ENCODE peak calls at places on chromosomes 11 and 22, in seven cellular contexts. S is fibroblast of villous mesenchyme, A is progenitor cell of endocrine pancreas, F is MCF 10A, Q is left ventricle myocardium inferior, H is Panc1, M is osteocyte. N is an unnamed sample.

GRCh38 chr11:45436118-45436517 is 150.0 kb upstream of the SYT13 start:
- DNase-seq in A (no peak), Q (no peak), M (no peak), F (no peak), H (no peak), S (no peak), N (no peak)

GRCh38 chr11:71182791-71183556 is 69.4 kb downstream of the SHANK2 start:
- DNase-seq in H (no peak), S (no peak), A (no peak), Q (no peak), M (no peak), F (no peak), N (no peak)

GRCh38 chr11:114925591-114925990 is 247.3 kb downstream of the NXPE2 start:
- DNase-seq in H (no peak), A (no peak), S (no peak), M (no peak), F (no peak), Q (no peak), N (no peak)

GRCh38 chr22:22479116-22479515 is 29.4 kb downstream of the ZNF280B start:
- DNase-seq in H (no peak), S (no peak), F (no peak), A (no peak), M (no peak), Q (no peak), N (no peak)

GRCh38 chr11:111833524-111833923 is 37.9 kb downstream of the ALG9 start:
- DNase-seq in F (no peak), A (no peak), S (peak), Q (no peak), M (no peak), H (no peak), N (no peak)

GRCh38 chr22:39205344-39206021 is 39.3 kb downstream of the PDGFB start:
- DNase-seq in H (no peak), A (no peak), M (no peak), S (peak), Q (no peak), F (peak), N (no peak)

GRCh38 chr11:33801821-33802413 is 27.6 kb upstream of the FBXO3 start:
- DNase-seq in A (no peak), M (no peak), S (no peak), Q (no peak), F (no peak), H (no peak), N (no peak)

GRCh38 chr11:11306855-11307254 is 46.2 kb downstream of the CSNK2A3 start:
- DNase-seq in F (no peak), Q (no peak), M (no peak), S (no peak), H (no peak), A (no peak), N (no peak)

GRCh38 chr22:30297276-30298004 is 8.1 kb upstream of the CASTOR1 start:
- DNase-seq in S (no peak), H (no peak), Q (no peak), M (no peak), A (no peak), F (no peak), N (no peak)

GRCh38 chr11:79236541-79236971 is 204.3 kb downstream of the TENM4 start:
- DNase-seq in Q (no peak), S (peak), F (peak), H (no peak), M (no peak), A (no peak), N (no peak)

GRCh38 chr11:4071828-4072421 is 22.7 kb upstream of the RRM1 start:
- DNase-seq in H (no peak), A (no peak), M (no peak), F (no peak), S (peak), Q (no peak), N (no peak)

GRCh38 chr11:17098632-17099031 is 21.2 kb upstream of the RPS13 start:
- DNase-seq in M (no peak), Q (no peak), A (no peak), S (peak), H (no peak), F (no peak), N (no peak)

GRCh38 chr11:65412271-65413076 is 10.1 kb upstream of the NEAT1 start:
- DNase-seq in H (no peak), M (no peak), A (no peak), S (no peak), Q (peak), F (no peak), N (no peak)

GRCh38 chr22:17359501-17359900 is 9.8 kb upstream of the CECR2 start:
- DNase-seq in H (no peak), A (no peak), Q (no peak), M (no peak), F (no peak), S (no peak), N (no peak)

GRCh38 chr11:65417221-65417701 is 5.3 kb upstream of the NEAT1 start:
- DNase-seq in A (no peak), S (peak), F (no peak), H (no peak), M (peak), Q (peak), N (no peak)

GRCh38 chr11:103920449-103920848 is 116.0 kb upstream of the DDI1 start:
- DNase-seq in S (peak), H (no peak), M (no peak), Q (no peak), A (no peak), F (no peak), N (no peak)

GRCh38 chr22:18994780-18995711 is 59.0 kb upstream of the PRODH start:
- DNase-seq in A (no peak), M (peak), Q (no peak), F (no peak), H (no peak), S (no peak), N (no peak)

GRCh38 chr11:94583885-94584500 is 16.8 kb downstream of the PIWIL4 start:
- DNase-seq in S (peak), M (no peak), H (no peak), F (peak), A (no peak), Q (no peak), N (no peak)

GRCh38 chr22:46587492-46588278 is 32.5 kb upstream of the GRAMD4 start:
- DNase-seq in F (no peak), M (no peak), Q (peak), A (no peak), S (no peak), H (no peak), N (no peak)

GRCh38 chr11:67605231-67606011 is 1.3 kb upstream of the NDUFV1 start:
- DNase-seq in S (peak), F (no peak), A (no peak), M (no peak), Q (no peak), H (no peak), N (no peak)

GRCh38 chr22:29393019-29393608 is 4.7 kb upstream of the AP1B1 start:
- DNase-seq in F (no peak), H (no peak), M (no peak), A (no peak), S (no peak), Q (no peak), N (no peak)

GRCh38 chr22:17060126-17060525 is 24.7 kb upstream of the IL17RA start:
- DNase-seq in S (no peak), A (no peak), Q (no peak), M (no peak), F (no peak), H (no peak), N (no peak)

GRCh38 chr11:82791779-82792178 is 58.1 kb upstream of the FAM181B start:
- DNase-seq in F (no peak), A (no peak), H (no peak), Q (no peak), M (no peak), S (no peak), N (no peak)

GRCh38 chr11:108535384-108535955 is 37.3 kb upstream of the POGLUT3 start:
- DNase-seq in H (no peak), M (peak), A (no peak), S (no peak), Q (no peak), F (no peak), N (no peak)

GRCh38 chr22:50704510-50705218 is 32.0 kb downstream of the SHANK3 start:
- DNase-seq in M (no peak), S (no peak), F (no peak), H (no peak), A (no peak), Q (peak), N (no peak)

GRCh38 chr11:96960926-96961325 is 571.1 kb downstream of the JRKL start:
- DNase-seq in S (no peak), M (no peak), A (no peak), Q (no peak), H (no peak), F (no peak), N (no peak)

GRCh38 chr11:96967616-96968015 is 577.8 kb downstream of the JRKL start:
- DNase-seq in F (no peak), Q (no peak), M (no peak), H (no peak), S (peak), A (no peak), N (no peak)

GRCh38 chr11:96961931-96962330 is 572.1 kb downstream of the JRKL start:
- DNase-seq in F (no peak), S (no peak), M (no peak), Q (no peak), H (no peak), A (no peak), N (no peak)

GRCh38 chr11:96963375-96963774 is 573.6 kb downstream of the JRKL start:
- DNase-seq in A (no peak), F (no peak), H (no peak), M (no peak), Q (no peak), S (no peak), N (no peak)

GRCh38 chr11:96964661-96965060 is 574.8 kb downstream of the JRKL start:
- DNase-seq in F (no peak), M (no peak), S (peak), H (no peak), A (no peak), Q (no peak), N (no peak)
- TF ChIP-seq CTCF in F (no peak), M (no peak), S (no peak), H (no peak), A (no peak), Q (no peak), N (no peak)

GRCh38 chr11:117950320-117950719 is 21.1 kb upstream of the TMPRSS13 start:
- DNase-seq in A (no peak), S (no peak), H (no peak), M (peak), F (no peak), Q (no peak), N (peak)
- TF ChIP-seq CTCF in A (no peak), S (no peak), H (peak), M (no peak), F (no peak), Q (peak), N (no peak)

DNA sequence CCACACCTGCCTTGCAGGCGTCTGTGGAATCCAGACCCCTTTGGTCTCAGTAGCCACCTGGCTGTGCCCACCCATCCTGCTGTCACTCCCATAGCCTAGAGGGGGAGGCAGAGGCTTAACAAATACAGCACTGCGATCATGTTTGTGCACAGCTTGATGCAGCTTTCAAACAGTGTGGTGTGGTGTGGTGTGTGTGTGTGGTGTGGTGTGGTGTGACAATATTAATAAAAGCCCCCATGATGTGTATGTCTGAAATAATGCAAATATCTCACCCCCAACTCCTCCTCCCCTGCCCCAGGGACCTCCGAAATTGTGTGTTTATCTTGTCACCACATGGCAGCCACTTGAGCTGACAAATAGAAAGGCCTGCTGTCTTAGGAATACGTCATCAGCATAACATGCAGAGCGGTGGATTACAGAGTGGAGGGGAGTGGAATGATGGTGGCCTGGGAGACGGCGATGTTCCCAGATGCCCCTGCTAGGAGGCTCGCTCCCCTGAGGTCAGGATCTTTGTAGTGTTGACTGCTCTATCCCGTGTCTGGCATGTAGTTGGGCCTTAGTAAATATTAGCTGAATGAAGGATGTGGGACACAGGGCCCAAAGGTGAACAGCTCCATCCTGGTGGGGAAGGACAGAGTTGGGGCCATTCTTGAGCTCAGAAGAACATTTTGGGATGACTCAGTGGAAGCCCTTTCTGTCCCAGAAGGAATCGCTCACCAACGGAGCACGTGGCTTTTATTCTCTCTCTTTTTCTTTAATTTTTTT is 2.8 kb downstream of the PDXP start:
- DNase-seq in H (no peak), A (no peak), Q (no peak), S (peak), F (no peak), M (peak), N (no peak)
- TF ChIP-seq CTCF in H (no peak), A (peak), Q (peak), S (peak), F (peak), M (peak), N (peak)

DNA sequence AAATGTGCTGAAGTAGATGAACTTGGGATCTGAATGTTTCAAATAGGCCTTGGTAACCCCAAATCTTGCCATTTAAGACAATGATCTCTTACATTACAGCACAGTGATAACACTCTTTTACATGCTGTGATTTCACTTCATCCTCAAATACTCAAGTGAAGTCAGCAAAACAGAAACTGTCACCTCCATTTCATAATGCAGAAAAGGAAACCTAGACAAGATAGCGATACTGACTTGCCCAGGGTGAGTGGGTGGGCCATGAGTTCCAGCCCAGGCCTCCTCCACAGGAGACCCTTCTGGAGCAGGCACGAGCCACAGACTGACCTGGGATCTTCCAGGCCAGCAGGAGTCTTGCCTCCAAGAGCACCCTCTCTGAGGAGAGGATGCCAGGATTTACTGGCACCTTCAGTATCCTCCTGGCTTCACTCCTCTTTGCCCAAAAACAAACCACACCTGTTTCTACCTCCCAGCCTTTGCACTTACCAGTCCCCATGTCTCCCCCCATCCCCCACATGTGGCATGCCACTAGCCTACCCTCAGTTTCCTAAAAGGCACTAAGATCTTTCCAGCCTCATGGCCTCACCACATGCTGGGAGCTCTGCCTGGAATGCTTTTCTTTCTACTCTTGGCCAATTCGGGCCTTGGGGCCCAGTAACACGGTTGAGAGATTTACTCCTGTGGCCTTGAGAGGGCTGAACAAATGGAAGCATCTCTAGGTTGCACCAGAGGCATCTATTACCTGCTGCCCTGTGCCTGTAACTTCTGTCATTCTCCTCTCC is 1.9 kb upstream of the DGAT2 start:
- DNase-seq in S (no peak), F (no peak), H (no peak), M (no peak), Q (no peak), A (no peak), N (no peak)
- TF ChIP-seq CTCF in S (no peak), F (no peak), H (no peak), M (no peak), Q (no peak), A (no peak), N (no peak)

GRCh38 chr11:68825603-68826002 is 16.1 kb downstream of the CPT1A start:
- DNase-seq in M (no peak), A (no peak), Q (no peak), S (no peak), H (no peak), F (peak), N (no peak)
- TF ChIP-seq CTCF in M (no peak), A (peak), Q (no peak), S (no peak), H (no peak), F (no peak), N (no peak)

DNA sequence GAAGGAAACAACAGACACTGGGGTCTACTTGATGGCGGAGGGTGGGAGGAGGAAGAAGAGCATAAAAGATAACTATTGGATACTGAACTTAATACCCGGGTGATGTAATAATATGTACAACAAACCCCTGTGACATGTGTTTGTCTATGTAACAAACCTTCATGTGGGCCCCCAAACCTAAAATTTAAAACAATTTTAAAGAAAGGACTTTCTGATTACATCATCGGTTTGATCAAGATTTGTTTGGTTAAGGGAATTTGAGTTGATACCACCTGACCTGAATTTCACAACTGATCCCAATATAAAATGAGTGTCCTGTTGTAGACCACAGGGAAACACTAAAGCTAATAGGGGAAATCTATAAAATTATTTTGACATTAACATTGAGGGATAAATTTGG is 34.3 kb downstream of the APIP start:
- DNase-seq in H (no peak), M (no peak), F (no peak), S (no peak), A (no peak), Q (no peak), N (no peak)
- TF ChIP-seq CTCF in H (no peak), M (no peak), F (no peak), S (no peak), A (no peak), Q (no peak), N (no peak)

N was measured in esophagus muscularis mucosa.